ENCODE peak calls at places on chromosome 15, in four cellular contexts. V, P, S and X are unnamed samples.

GRCh38 chr15:62071711-62072308 is 5.0 kb downstream of the C2CD4A start:
- DNase-seq in P (no peak), V (no peak), S (no peak), X (no peak)

GRCh38 chr15:24956131-24956838 is 1.5 kb downstream of the SNRPN start:
- DNase-seq in S (peak; percentile 82), V (peak; percentile 66), P (peak; percentile 89), X (peak; percentile 53)

GRCh38 chr15:63492541-63493077 is 11.8 kb upstream of the USP3 start:
- DNase-seq in V (no peak), P (no peak), S (no peak), X (no peak)

GRCh38 chr15:74389115-74390048 is 21.9 kb upstream of the CYP11A1 start:
- DNase-seq in V (no peak), P (no peak), S (no peak), X (no peak)

GRCh38 chr15:55742927-55743614 is at the start of gene PRTG:
- DNase-seq in V (peak; percentile 81), S (peak; percentile 55), P (no peak), X (peak; percentile 69)

GRCh38 chr15:22873204-22873701 is 34.8 kb downstream of the NIPA2 start:
- DNase-seq in V (no peak), P (no peak), S (no peak), X (peak; percentile 82)

GRCh38 chr15:75982468-75982867 is 29.8 kb downstream of the NRG4 start:
- DNase-seq in S (no peak), V (no peak), P (no peak), X (no peak)

GRCh38 chr15:38861108-38861507 is 296.5 kb upstream of the RASGRP1 start:
- DNase-seq in S (no peak), V (no peak), P (no peak), X (no peak)

DNA sequence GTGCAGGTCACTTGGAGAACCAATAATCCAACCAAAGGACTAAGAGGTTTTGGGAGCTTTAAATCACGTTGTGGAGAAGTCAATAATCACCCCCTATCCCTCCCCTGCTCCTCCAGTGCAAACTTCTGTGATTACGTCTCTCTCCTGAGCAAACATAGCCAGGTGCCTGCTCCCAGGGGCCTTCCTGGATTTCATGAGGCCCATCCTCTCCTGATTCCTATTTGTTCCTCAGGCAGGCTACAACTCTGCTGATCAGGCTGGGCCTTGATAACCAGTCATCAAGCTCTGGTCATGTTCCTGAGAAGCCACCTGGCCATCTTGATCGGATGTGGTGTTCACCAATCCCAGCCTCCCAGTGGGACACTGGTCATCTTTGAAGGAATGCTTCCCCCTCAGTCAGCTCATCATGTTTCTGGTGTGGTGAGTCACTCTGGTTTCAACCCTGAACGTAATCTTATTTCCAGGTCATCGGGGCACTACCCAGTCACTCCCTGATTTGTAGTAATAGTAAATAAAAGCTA is 2.9 kb upstream of the ZNF710 start:
- DNase-seq in P (no peak), V (no peak), S (peak; percentile 89), X (peak; percentile 77)
- H3K27ac ChIP-seq in P (no peak overlapping the region), V (no peak overlapping the region), S (peak overlapping the region; percentile 96), X (no peak overlapping the region)

GRCh38 chr15:41797194-41797593 is 22.9 kb downstream of the MAPKBP1 start:
- DNase-seq in V (no peak), P (no peak), S (no peak), X (no peak)
- H3K27ac ChIP-seq in V (no peak overlapping the region), P (no peak overlapping the region), S (no peak overlapping the region), X (no peak overlapping the region)

GRCh38 chr15:40756938-40757337 is 1.9 kb upstream of the RMDN3 start:
- DNase-seq in P (no peak), S (no peak), V (no peak), X (no peak)
- H3K27ac ChIP-seq in P (no peak overlapping the region), S (no peak overlapping the region), V (no peak overlapping the region), X (no peak overlapping the region)

DNA sequence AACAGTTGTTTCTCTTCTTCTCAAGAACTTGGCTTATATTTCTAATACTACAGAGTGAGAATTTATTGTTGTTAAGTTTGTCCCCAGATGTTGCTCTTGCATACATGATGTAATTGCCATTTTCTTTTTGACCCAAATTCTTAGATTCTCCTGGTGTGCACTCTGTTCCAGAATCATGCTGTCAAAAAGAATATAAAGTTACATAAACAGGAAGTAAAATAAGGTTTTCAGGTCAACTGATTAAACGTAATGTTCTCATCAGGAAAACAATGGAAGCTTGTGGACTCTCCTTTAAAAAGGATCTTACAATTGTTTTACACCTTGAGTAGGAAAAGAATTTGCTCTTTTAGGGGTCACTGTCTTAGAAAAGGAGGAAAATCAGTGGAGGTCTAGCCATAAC is 121.8 kb downstream of the ADAM10 start:
- DNase-seq in S (no peak), P (no peak), V (no peak), X (no peak)
- H3K27ac ChIP-seq in S (peak overlapping the region; percentile 65), P (peak overlapping the region; percentile 84), V (peak overlapping the region; percentile 79), X (no peak overlapping the region)